ENCODE peak calls at places on chromosomes 4 and X, in five cellular contexts. O is activated CD4-positive, alpha-beta T cell treated with anti-CD3 and anti-CD28 coated beads for 1 hour; L is WTC11; B is AG08396; K is RWPE1. T is an unnamed sample.

GRCh38 chr4:169957785-169958184 is 68.4 kb downstream of the MFAP3L start:
- DNase-seq in O (no peak), L (no peak), B (no peak), K (no peak), T (no peak)

GRCh38 chr4:24188459-24188858 is 298.6 kb upstream of the PPARGC1A start:
- DNase-seq in O (no peak), L (no peak), B (no peak), K (no peak), T (no peak)

GRCh38 chr4:26238426-26238781 is 82.4 kb upstream of the RBPJ start:
- DNase-seq in O (no peak), L (no peak), B (no peak), K (no peak), T (no peak)

GRCh38 chr4:26139310-26139924 is 181.4 kb upstream of the RBPJ start:
- DNase-seq in O (no peak), L (peak), B (no peak), K (no peak), T (no peak)

GRCh38 chr4:2913168-2913567 is 50.0 kb downstream of the NOP14 start:
- DNase-seq in O (no peak), L (no peak), B (no peak), K (no peak), T (no peak)

GRCh38 chrX:24014388-24015018 is 12.5 kb downstream of the KLHL15 start:
- DNase-seq in O (no peak), L (no peak), B (no peak), K (no peak), T (peak)

GRCh38 chr4:35463251-35463952 is 780.9 kb downstream of the ARAP2 start:
- DNase-seq in O (no peak), L (no peak), B (no peak), K (no peak), T (no peak)

GRCh38 chr4:166044871-166045270 is 171.8 kb downstream of the TLL1 start:
- DNase-seq in O (no peak), L (no peak), B (no peak), K (no peak), T (no peak)

GRCh38 chrX:69614896-69615295 is 1.0 kb upstream of the EDA start:
- DNase-seq in O (no peak), L (no peak), B (no peak), K (no peak), T (no peak)

GRCh38 chr4:38092701-38093100 is 132.5 kb downstream of the PTTG2 start:
- DNase-seq in O (no peak), L (no peak), B (no peak), K (no peak), T (no peak)

GRCh38 chr4:48943387-48943786 is 36.8 kb upstream of the OCIAD2 start:
- DNase-seq in O (no peak), L (peak), B (no peak), K (peak), T (no peak)

GRCh38 chr4:120078216-120078615 is 11.6 kb upstream of the MAD2L1 start:
- DNase-seq in O (no peak), L (no peak), B (no peak), K (no peak), T (no peak)

T was measured in effector CD8-positive, alpha-beta T cell.